ENCODE peak calls at places on chromosomes 7 and 10, in five cellular contexts. One of them, this sample, is unnamed.

GRCh38 chr7:8114175-8114574 is 145.6 kb downstream of the GLCCI1 start:
- DNase-seq in T follicular helper cell: no peak
- DNase-seq in lung: no peak
- DNase-seq in left ventricle myocardium inferior: no peak
- DNase-seq in HuH-7.5: no peak
- DNase-seq in this sample: no peak

GRCh38 chr7:75689246-75690099 is 49.3 kb downstream of the HIP1 start:
- DNase-seq in HuH-7.5: no peak
- DNase-seq in left ventricle myocardium inferior: no peak
- DNase-seq in T follicular helper cell: no peak
- DNase-seq in lung: no peak
- DNase-seq in this sample: no peak

GRCh38 chr7:30251708-30252329 is 32.6 kb upstream of the ZNRF2 start:
- DNase-seq in T follicular helper cell: no peak
- DNase-seq in left ventricle myocardium inferior: no peak
- DNase-seq in HuH-7.5: no peak
- DNase-seq in lung: no peak
- DNase-seq in this sample: no peak

GRCh38 chr10:91635401-91636400 is 2.8 kb upstream of the PPP1R3C start:
- DNase-seq in left ventricle myocardium inferior: no peak
- DNase-seq in T follicular helper cell: peak; percentile 30
- DNase-seq in lung: peak; percentile 69
- DNase-seq in HuH-7.5: peak; percentile 45
- DNase-seq in this sample: peak; percentile 82

GRCh38 chr7:86867163-86867762 is 192.2 kb downstream of the ELAPOR2 start:
- DNase-seq in T follicular helper cell: no peak
- DNase-seq in lung: no peak
- DNase-seq in HuH-7.5: no peak
- DNase-seq in left ventricle myocardium inferior: no peak
- DNase-seq in this sample: no peak

GRCh38 chr7:155380986-155381851 is 76.7 kb upstream of the EN2 start:
- DNase-seq in T follicular helper cell: no peak
- DNase-seq in lung: no peak
- DNase-seq in left ventricle myocardium inferior: no peak
- DNase-seq in HuH-7.5: no peak
- DNase-seq in this sample: no peak

GRCh38 chr7:23472974-23473847 is 2.9 kb upstream of the IGF2BP3 start:
- DNase-seq in lung: no peak
- DNase-seq in HuH-7.5: peak; percentile 30
- DNase-seq in T follicular helper cell: no peak
- DNase-seq in left ventricle myocardium inferior: no peak
- DNase-seq in this sample: peak; percentile 13

GRCh38 chr7:31633894-31634494 is 53.0 kb upstream of the PPP1R17 start:
- DNase-seq in lung: peak; percentile 44
- DNase-seq in HuH-7.5: peak; percentile 38
- DNase-seq in left ventricle myocardium inferior: no peak
- DNase-seq in T follicular helper cell: no peak
- DNase-seq in this sample: peak; percentile 58

GRCh38 chr10:90745565-90745964 is 112.3 kb downstream of the HTR7 start:
- DNase-seq in T follicular helper cell: no peak
- DNase-seq in left ventricle myocardium inferior: no peak
- DNase-seq in HuH-7.5: no peak
- DNase-seq in lung: no peak
- DNase-seq in this sample: no peak

GRCh38 chr10:52383088-52383487 is 69.0 kb downstream of the DKK1 start:
- DNase-seq in T follicular helper cell: no peak
- DNase-seq in HuH-7.5: no peak
- DNase-seq in left ventricle myocardium inferior: no peak
- DNase-seq in lung: no peak
- DNase-seq in this sample: no peak

GRCh38 chr7:117386125-117386709 is 41.1 kb downstream of the ASZ1 start:
- DNase-seq in HuH-7.5: no peak
- DNase-seq in T follicular helper cell: no peak
- DNase-seq in lung: no peak
- DNase-seq in left ventricle myocardium inferior: no peak
- DNase-seq in this sample: peak; percentile 15

GRCh38 chr7:95546647-95547046 is 49.7 kb downstream of the PDK4 start:
- DNase-seq in lung: no peak
- DNase-seq in T follicular helper cell: no peak
- DNase-seq in HuH-7.5: no peak
- DNase-seq in left ventricle myocardium inferior: no peak
- DNase-seq in this sample: no peak

GRCh38 chr10:95356-96115 is 39.7 kb upstream of the ZMYND11 start:
- DNase-seq in left ventricle myocardium inferior: no peak
- DNase-seq in T follicular helper cell: no peak
- DNase-seq in HuH-7.5: no peak
- DNase-seq in lung: no peak
- DNase-seq in this sample: no peak

GRCh38 chr7:80428161-80429054 is 83.5 kb downstream of the GNAT3 start:
- DNase-seq in left ventricle myocardium inferior: no peak
- DNase-seq in T follicular helper cell: no peak
- DNase-seq in lung: no peak
- DNase-seq in HuH-7.5: no peak
- DNase-seq in this sample: peak; percentile 66

GRCh38 chr7:116802144-116802747 is 60.1 kb upstream of the CAPZA2 start:
- DNase-seq in HuH-7.5: no peak
- DNase-seq in T follicular helper cell: no peak
- DNase-seq in lung: no peak
- DNase-seq in left ventricle myocardium inferior: no peak
- DNase-seq in this sample: peak; percentile 81

GRCh38 chr7:153675141-153675540 is 377.1 kb upstream of the DPP6 start:
- DNase-seq in lung: no peak
- DNase-seq in HuH-7.5: no peak
- DNase-seq in T follicular helper cell: no peak
- DNase-seq in left ventricle myocardium inferior: no peak
- DNase-seq in this sample: no peak

GRCh38 chr10:121804460-121804859 is 123.4 kb downstream of the ATE1 start:
- DNase-seq in T follicular helper cell: no peak
- DNase-seq in HuH-7.5: no peak
- DNase-seq in left ventricle myocardium inferior: no peak
- DNase-seq in lung: no peak
- DNase-seq in this sample: peak; percentile 24

GRCh38 chr10:11207276-11207809 is 189.7 kb downstream of the CELF2 start:
- DNase-seq in HuH-7.5: no peak
- DNase-seq in lung: no peak
- DNase-seq in left ventricle myocardium inferior: no peak
- DNase-seq in T follicular helper cell: no peak
- DNase-seq in this sample: no peak

GRCh38 chr7:150381096-150381495 is 2.0 kb downstream of the ZNF775 start:
- DNase-seq in T follicular helper cell: no peak
- DNase-seq in left ventricle myocardium inferior: no peak
- DNase-seq in lung: no peak
- DNase-seq in HuH-7.5: no peak
- DNase-seq in this sample: no peak

This sample was measured in EL.